ENCODE peak calls at places on chromosomes 13 and 19, in five cellular contexts. T is heart right ventricle, Z is BJ, B is cardiac fibroblast, I is upper lobe of left lung. R is an unnamed sample.

GRCh38 chr13:36337938-36338337 is 8.3 kb downstream of the SPART start:
- DNase-seq in T (no peak), B (no peak), Z (no peak), I (no peak), R (no peak)

GRCh38 chr13:45402641-45403040 is 15.5 kb downstream of the SLC25A30 start:
- DNase-seq in Z (no peak), I (no peak), B (no peak), T (no peak), R (no peak)

GRCh38 chr19:3479819-3480215 is 508 bp downstream of the SMIM24 start:
- DNase-seq in T (no peak), I (no peak), Z (no peak), B (no peak), R (no peak)

GRCh38 chr13:69571606-69572323 is 535.9 kb upstream of the ATXN8OS start:
- DNase-seq in T (no peak), Z (no peak), I (no peak), B (no peak), R (no peak)

GRCh38 chr19:42295831-42296525 is 6.0 kb upstream of the PRR19 start:
- DNase-seq in Z (no peak), T (peak; percentile 89), B (peak; percentile 66), I (peak; percentile 94), R (no peak)

GRCh38 chr19:40687525-40688016 is 2.9 kb downstream of the NUMBL start:
- DNase-seq in T (peak; percentile 81), B (peak; percentile 83), Z (peak; percentile 62), I (no peak), R (no peak)

GRCh38 chr19:34274827-34275625 is 20.7 kb downstream of the GARRE1 start:
- DNase-seq in B (peak; percentile 92), Z (peak; percentile 91), I (no peak), T (no peak), R (no peak)

GRCh38 chr19:32129141-32129540 is 216.3 kb upstream of the ZNF507 start:
- DNase-seq in B (no peak), T (no peak), I (no peak), Z (no peak), R (no peak)

GRCh38 chr13:27283906-27284523 is 13.4 kb downstream of the RASL11A start:
- DNase-seq in I (no peak), Z (no peak), B (peak; percentile 49), T (no peak), R (no peak)

GRCh38 chr19:42762782-42763181 is 2.7 kb downstream of the PSG8 start:
- DNase-seq in Z (no peak), T (no peak), B (no peak), I (no peak), R (no peak)

GRCh38 chr13:64643066-64643465 is 2587.1 kb downstream of the PCDH9 start:
- DNase-seq in Z (no peak), B (no peak), I (no peak), T (no peak), R (no peak)

GRCh38 chr19:54462713-54463530 is 656 bp downstream of the LENG9 start:
- DNase-seq in B (peak; percentile 71), T (peak; percentile 77), Z (no peak), I (peak; percentile 96), R (no peak)

GRCh38 chr19:42422576-42423461 is 4.4 kb downstream of the LIPE start:
- DNase-seq in B (no peak), Z (no peak), I (no peak), T (no peak), R (no peak)

GRCh38 chr19:48064509-48064908 is 20.6 kb upstream of the CABP5 start:
- DNase-seq in Z (no peak), B (no peak), T (no peak), I (no peak), R (no peak)

DNA sequence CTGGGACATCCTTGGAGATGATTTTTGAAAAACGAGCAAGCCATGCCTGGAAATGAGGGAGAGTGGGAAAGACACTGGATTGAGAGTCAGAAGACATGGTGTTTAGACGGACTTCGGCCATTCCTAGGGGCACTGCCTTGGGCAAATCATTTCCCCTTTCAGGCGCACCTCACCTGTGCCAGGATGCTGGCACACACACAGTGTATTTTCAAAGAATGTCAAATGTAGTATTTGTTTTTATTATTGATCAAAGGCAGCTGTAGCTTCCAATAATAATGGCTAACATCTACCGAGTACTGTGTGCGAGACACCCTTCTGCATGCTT is 485.2 kb downstream of the UQCRFS1 start:
- DNase-seq in B (no peak), T (no peak), I (no peak), Z (no peak), R (no peak)
- H3K4me3 ChIP-seq in B (peak overlapping the region; percentile 26), T (no peak overlapping the region), I (no peak overlapping the region), Z (peak overlapping the region; percentile 45), R (peak overlapping the region; percentile 48)

DNA sequence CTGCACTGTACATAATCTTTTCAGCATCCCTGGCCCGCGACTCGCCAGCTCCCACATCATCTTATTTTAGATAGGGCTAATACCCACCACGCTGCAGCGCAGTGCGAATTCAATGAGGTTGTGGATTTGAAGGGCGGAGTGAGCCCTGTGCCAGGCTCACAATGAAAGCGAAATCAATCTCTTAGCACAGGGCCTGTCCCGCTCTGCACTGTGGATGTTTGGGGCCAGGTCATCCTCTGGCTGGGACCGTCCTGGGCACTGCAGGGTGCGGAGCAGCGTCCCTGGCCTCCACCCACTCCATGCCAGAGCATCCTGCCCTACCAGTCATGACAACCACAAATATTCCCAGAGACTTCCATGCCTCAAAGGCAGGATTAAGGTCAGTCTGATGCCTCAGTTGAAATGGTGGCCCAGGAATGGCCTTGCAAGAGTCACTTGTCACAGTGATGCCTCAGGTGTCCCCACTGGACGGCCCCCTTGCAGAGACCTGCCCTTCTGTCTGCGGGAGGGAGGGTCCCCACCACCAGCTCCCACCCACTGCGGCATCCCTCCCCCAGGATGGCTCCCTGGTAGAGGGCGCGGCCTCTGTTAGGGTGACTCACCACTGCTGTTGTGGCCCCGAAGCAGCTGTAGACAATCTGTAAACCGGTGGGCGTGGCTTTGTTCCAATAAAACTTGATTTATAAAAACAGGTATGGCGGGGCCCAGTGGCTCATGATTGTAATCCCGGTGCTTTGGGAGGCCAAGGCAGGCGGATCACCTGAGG is 5.6 kb downstream of the UHRF1 start:
- DNase-seq in Z (peak; percentile 55), I (no peak), B (peak; percentile 73), T (no peak), R (peak; percentile 94)
- H3K4me3 ChIP-seq in Z (no peak overlapping the region), I (peak overlapping the region; percentile 31), B (no peak overlapping the region), T (no peak overlapping the region), R (no peak overlapping the region)

DNA sequence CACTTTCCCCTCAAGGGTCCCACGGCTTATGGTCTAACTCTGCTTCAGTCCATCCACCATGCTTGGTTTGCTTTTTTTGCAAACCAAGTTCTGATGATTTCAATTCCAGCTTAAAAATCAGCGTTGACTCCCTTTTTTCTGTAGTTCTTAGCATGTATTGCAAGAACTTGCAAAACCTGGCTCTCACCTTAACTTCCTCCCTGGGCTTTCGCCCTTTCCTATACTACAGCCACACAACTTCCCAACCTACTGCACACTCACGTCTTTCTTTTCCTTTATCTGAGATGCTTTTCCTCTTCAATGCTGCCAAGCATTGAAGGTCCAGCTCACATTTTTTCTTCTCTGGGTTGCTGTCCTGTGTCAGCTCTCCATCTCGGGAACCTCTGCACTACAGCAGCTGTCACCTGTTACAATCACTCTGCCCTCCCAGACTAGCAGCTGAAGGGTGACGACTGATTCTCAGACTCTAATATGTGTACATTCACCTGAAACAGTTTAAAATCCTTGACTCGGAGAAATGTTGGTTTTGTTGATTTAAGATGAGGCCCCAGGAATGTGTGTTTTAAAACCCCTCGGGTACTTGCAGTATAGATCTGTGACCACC is 143.7 kb downstream of the FREM2 start:
- DNase-seq in T (no peak), I (no peak), B (no peak), Z (no peak), R (no peak)
- H3K4me3 ChIP-seq in T (no peak overlapping the region), I (no peak overlapping the region), B (no peak overlapping the region), Z (no peak overlapping the region), R (no peak overlapping the region)

GRCh38 chr19:45075215-45076028 is 856 bp downstream of the ZNF296 start:
- DNase-seq in B (peak; percentile 53), I (peak; percentile 91), Z (no peak), T (peak; percentile 68), R (peak; percentile 93)

GRCh38 chr19:45076029-45076850 is at the start of gene ZNF296:
- DNase-seq in Z (no peak), T (peak; percentile 74), B (peak; percentile 35), I (peak; percentile 97), R (no peak)

GRCh38 chr19:45071969-45072790 is 4.1 kb downstream of the ZNF296 start:
- DNase-seq in B (no peak), T (no peak), Z (no peak), I (peak; percentile 82), R (no peak)

GRCh38 chr19:45076851-45077730 is 813 bp upstream of the ZNF296 start:
- DNase-seq in Z (no peak), T (no peak), B (no peak), I (no peak), R (no peak)

GRCh38 chr19:45074744-45075143 is 1.5 kb downstream of the ZNF296 start:
- DNase-seq in T (no peak), Z (no peak), B (no peak), I (no peak), R (no peak)
- H3K4me3 ChIP-seq in T (no peak overlapping the region), Z (no peak overlapping the region), B (no peak overlapping the region), I (peak overlapping the region; percentile 62), R (peak overlapping the region; percentile 50)

DNA sequence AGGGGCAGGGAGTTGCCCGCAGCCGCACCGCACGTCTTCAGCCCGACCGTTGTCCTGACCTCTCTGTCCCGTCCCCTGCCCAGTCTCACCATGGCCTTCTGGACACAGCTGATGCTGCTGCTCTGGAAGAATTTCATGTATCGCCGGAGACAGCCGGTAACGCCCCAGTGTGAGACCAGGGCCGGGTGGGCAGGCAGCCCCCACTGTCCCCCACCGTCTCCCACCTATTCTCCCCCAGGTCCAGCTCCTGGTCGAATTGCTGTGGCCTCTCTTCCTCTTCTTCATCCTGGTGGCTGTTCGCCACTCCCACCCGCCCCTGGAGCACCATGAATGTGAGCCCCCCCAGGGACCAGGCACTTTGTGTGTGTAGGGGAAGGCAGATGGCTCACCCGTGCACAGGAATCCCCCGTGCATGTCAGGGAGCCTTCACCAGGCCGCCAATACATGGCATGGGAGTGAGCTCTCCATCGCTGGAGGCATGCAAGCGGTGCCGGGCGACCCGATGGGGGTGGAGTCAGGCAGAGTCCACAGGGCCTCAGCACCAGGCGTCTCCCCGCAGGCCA is 1.4 kb downstream of the ABCA7 start:
- DNase-seq in I (no peak), Z (no peak), T (no peak), B (no peak), R (no peak)
- H3K4me3 ChIP-seq in I (peak overlapping the region; percentile 67), Z (peak overlapping the region; percentile 37), T (peak overlapping the region; percentile 48), B (peak overlapping the region; percentile 53), R (no peak overlapping the region)

GRCh38 chr19:49809987-49810389 is 3.1 kb downstream of the FUZ start:
- DNase-seq in Z (no peak), T (no peak), B (no peak), I (no peak), R (no peak)
- H3K4me3 ChIP-seq in Z (no peak overlapping the region), T (peak overlapping the region; percentile 80), B (no peak overlapping the region), I (no peak overlapping the region), R (no peak overlapping the region)

GRCh38 chr19:58098682-58098998 is 609 bp upstream of the ZSCAN18 start:
- DNase-seq in T (no peak), B (no peak), Z (no peak), I (no peak), R (no peak)
- H3K4me3 ChIP-seq in T (peak overlapping the region; percentile 98), B (peak overlapping the region; percentile 96), Z (peak overlapping the region; percentile 68), I (peak overlapping the region; percentile 95), R (peak overlapping the region; percentile 92)

DNA sequence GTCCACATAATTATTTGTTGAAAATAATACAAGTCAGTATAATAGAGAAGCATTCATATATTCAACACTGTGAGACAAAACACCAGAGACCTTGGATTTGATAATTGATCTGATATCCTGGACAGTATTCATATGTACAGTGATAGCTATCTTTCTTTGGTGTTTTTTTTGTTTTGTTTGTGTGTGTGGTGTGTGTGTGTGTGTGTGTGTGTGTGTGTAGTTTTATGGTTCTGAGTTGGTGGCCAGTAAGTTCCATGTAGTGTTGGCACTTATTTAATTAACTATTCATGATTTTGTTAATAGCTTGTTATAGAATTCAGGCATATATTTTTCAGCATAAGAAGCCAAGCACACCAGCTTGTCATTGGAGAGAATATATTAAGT is 1.6 kb upstream of the ANGPTL6 start:
- DNase-seq in B (no peak), Z (no peak), I (no peak), T (no peak), R (no peak)
- H3K4me3 ChIP-seq in B (no peak overlapping the region), Z (no peak overlapping the region), I (no peak overlapping the region), T (no peak overlapping the region), R (no peak overlapping the region)